ENCODE peak calls at places on chromosome 2, in eight cellular contexts. One of them, this sample, is unnamed.

GRCh38 chr2:72475246-72475645 is 327.6 kb upstream of the CYP26B1 start:
- DNase-seq in endothelial cell: no peak
- DNase-seq in chondrocyte: no peak
- DNase-seq in type B pancreatic cell: no peak
- DNase-seq in astrocyte of the cerebellum: no peak
- DNase-seq in CD4-positive, alpha-beta T cell: no peak
- DNase-seq in Calu3: no peak
- DNase-seq in cardiac muscle cell: no peak
- DNase-seq in this sample: no peak

GRCh38 chr2:109604597-109604996 is 9.2 kb downstream of the SEPTIN10 start:
- DNase-seq in endothelial cell: no peak
- DNase-seq in chondrocyte: no peak
- DNase-seq in type B pancreatic cell: no peak
- DNase-seq in astrocyte of the cerebellum: no peak
- DNase-seq in CD4-positive, alpha-beta T cell: no peak
- DNase-seq in Calu3: peak
- DNase-seq in cardiac muscle cell: peak
- DNase-seq in this sample: no peak

GRCh38 chr2:239328306-239329191 is 72.3 kb downstream of the HDAC4 start:
- DNase-seq in endothelial cell: no peak
- DNase-seq in chondrocyte: no peak
- DNase-seq in type B pancreatic cell: peak
- DNase-seq in astrocyte of the cerebellum: peak
- DNase-seq in CD4-positive, alpha-beta T cell: no peak
- DNase-seq in Calu3: no peak
- DNase-seq in cardiac muscle cell: peak
- DNase-seq in this sample: peak

GRCh38 chr2:31415421-31415820 is 879 bp upstream of the XDH start:
- DNase-seq in endothelial cell: no peak
- DNase-seq in chondrocyte: no peak
- DNase-seq in type B pancreatic cell: no peak
- DNase-seq in astrocyte of the cerebellum: no peak
- DNase-seq in CD4-positive, alpha-beta T cell: no peak
- DNase-seq in Calu3: no peak
- DNase-seq in cardiac muscle cell: no peak
- DNase-seq in this sample: no peak

GRCh38 chr2:16140771-16141640 is 200.7 kb downstream of the MYCN start:
- DNase-seq in endothelial cell: no peak
- DNase-seq in chondrocyte: no peak
- DNase-seq in type B pancreatic cell: peak
- DNase-seq in astrocyte of the cerebellum: no peak
- DNase-seq in CD4-positive, alpha-beta T cell: no peak
- DNase-seq in Calu3: no peak
- DNase-seq in cardiac muscle cell: no peak
- DNase-seq in this sample: peak

GRCh38 chr2:239870276-239870675 is 154.9 kb downstream of the NDUFA10 start:
- DNase-seq in endothelial cell: no peak
- DNase-seq in chondrocyte: no peak
- DNase-seq in type B pancreatic cell: peak
- DNase-seq in astrocyte of the cerebellum: no peak
- DNase-seq in CD4-positive, alpha-beta T cell: no peak
- DNase-seq in Calu3: no peak
- DNase-seq in cardiac muscle cell: no peak
- DNase-seq in this sample: peak

GRCh38 chr2:61834893-61835292 is 19.0 kb downstream of the FAM161A start:
- DNase-seq in endothelial cell: no peak
- DNase-seq in chondrocyte: no peak
- DNase-seq in type B pancreatic cell: no peak
- DNase-seq in astrocyte of the cerebellum: no peak
- DNase-seq in CD4-positive, alpha-beta T cell: no peak
- DNase-seq in Calu3: no peak
- DNase-seq in cardiac muscle cell: no peak
- DNase-seq in this sample: no peak

GRCh38 chr2:124264496-124265160 is 239.5 kb downstream of the CNTNAP5 start:
- DNase-seq in endothelial cell: no peak
- DNase-seq in chondrocyte: no peak
- DNase-seq in type B pancreatic cell: no peak
- DNase-seq in astrocyte of the cerebellum: no peak
- DNase-seq in CD4-positive, alpha-beta T cell: no peak
- DNase-seq in Calu3: no peak
- DNase-seq in cardiac muscle cell: peak
- DNase-seq in this sample: no peak

GRCh38 chr2:168970860-168971650 is 60.1 kb downstream of the ABCB11 start:
- DNase-seq in endothelial cell: no peak
- DNase-seq in chondrocyte: no peak
- DNase-seq in type B pancreatic cell: no peak
- DNase-seq in astrocyte of the cerebellum: no peak
- DNase-seq in CD4-positive, alpha-beta T cell: no peak
- DNase-seq in Calu3: no peak
- DNase-seq in cardiac muscle cell: no peak
- DNase-seq in this sample: no peak

GRCh38 chr2:156399950-156400703 is 36.1 kb upstream of the GPD2 start:
- DNase-seq in endothelial cell: peak
- DNase-seq in chondrocyte: peak
- DNase-seq in type B pancreatic cell: peak
- DNase-seq in astrocyte of the cerebellum: peak
- DNase-seq in CD4-positive, alpha-beta T cell: no peak
- DNase-seq in Calu3: peak
- DNase-seq in cardiac muscle cell: peak
- DNase-seq in this sample: peak

GRCh38 chr2:172223601-172224054 is 120.9 kb upstream of the DLX2 start:
- DNase-seq in endothelial cell: no peak
- DNase-seq in chondrocyte: no peak
- DNase-seq in type B pancreatic cell: peak
- DNase-seq in astrocyte of the cerebellum: no peak
- DNase-seq in CD4-positive, alpha-beta T cell: no peak
- DNase-seq in Calu3: no peak
- DNase-seq in cardiac muscle cell: no peak
- DNase-seq in this sample: no peak

GRCh38 chr2:188512456-188512855 is 220.8 kb downstream of the GULP1 start:
- DNase-seq in endothelial cell: no peak
- DNase-seq in chondrocyte: no peak
- DNase-seq in type B pancreatic cell: no peak
- DNase-seq in astrocyte of the cerebellum: peak
- DNase-seq in CD4-positive, alpha-beta T cell: no peak
- DNase-seq in Calu3: no peak
- DNase-seq in cardiac muscle cell: peak
- DNase-seq in this sample: no peak

GRCh38 chr2:150485871-150486538 is 1.5 kb downstream of the RND3 start:
- DNase-seq in endothelial cell: peak
- DNase-seq in chondrocyte: peak
- DNase-seq in type B pancreatic cell: peak
- DNase-seq in astrocyte of the cerebellum: no peak
- DNase-seq in CD4-positive, alpha-beta T cell: no peak
- DNase-seq in Calu3: peak
- DNase-seq in cardiac muscle cell: peak
- DNase-seq in this sample: peak

GRCh38 chr2:10900216-10901109 is 11.3 kb upstream of the KCNF1 start:
- DNase-seq in endothelial cell: no peak
- DNase-seq in chondrocyte: no peak
- DNase-seq in type B pancreatic cell: no peak
- DNase-seq in astrocyte of the cerebellum: no peak
- DNase-seq in CD4-positive, alpha-beta T cell: no peak
- DNase-seq in Calu3: peak
- DNase-seq in cardiac muscle cell: peak
- DNase-seq in this sample: no peak
- TF ChIP-seq CTCF in endothelial cell: peak
- TF ChIP-seq CTCF in chondrocyte: peak
- TF ChIP-seq CTCF in type B pancreatic cell: peak
- TF ChIP-seq CTCF in astrocyte of the cerebellum: peak
- TF ChIP-seq CTCF in CD4-positive, alpha-beta T cell: no peak
- TF ChIP-seq CTCF in Calu3: no peak
- TF ChIP-seq CTCF in cardiac muscle cell: peak
- TF ChIP-seq CTCF in this sample: peak

DNA sequence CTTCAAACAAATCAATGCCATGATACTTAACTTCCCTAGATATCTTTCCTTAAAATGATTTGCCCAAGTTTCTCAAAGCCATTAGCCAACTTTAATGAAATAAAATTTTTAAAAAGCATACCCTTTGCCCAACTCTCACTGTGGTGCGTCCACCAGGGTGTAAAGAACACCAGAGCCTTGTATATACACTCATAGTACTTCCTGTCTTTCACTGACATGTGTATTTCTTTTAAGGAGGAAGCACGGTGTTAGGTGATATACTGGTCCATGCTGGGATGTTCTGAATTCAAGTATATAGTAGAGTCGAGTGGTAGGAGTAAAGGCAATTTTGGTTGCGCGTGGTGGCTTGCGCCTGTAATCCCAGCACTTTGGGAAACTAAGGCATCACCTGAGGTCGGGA is 22.7 kb downstream of the AAK1 start:
- DNase-seq in endothelial cell: no peak
- DNase-seq in chondrocyte: no peak
- DNase-seq in type B pancreatic cell: no peak
- DNase-seq in astrocyte of the cerebellum: no peak
- DNase-seq in CD4-positive, alpha-beta T cell: no peak
- DNase-seq in Calu3: no peak
- DNase-seq in cardiac muscle cell: no peak
- DNase-seq in this sample: no peak
- TF ChIP-seq CTCF in endothelial cell: no peak
- TF ChIP-seq CTCF in chondrocyte: no peak
- TF ChIP-seq CTCF in type B pancreatic cell: no peak
- TF ChIP-seq CTCF in astrocyte of the cerebellum: no peak
- TF ChIP-seq CTCF in CD4-positive, alpha-beta T cell: no peak
- TF ChIP-seq CTCF in Calu3: no peak
- TF ChIP-seq CTCF in cardiac muscle cell: no peak
- TF ChIP-seq CTCF in this sample: no peak

DNA sequence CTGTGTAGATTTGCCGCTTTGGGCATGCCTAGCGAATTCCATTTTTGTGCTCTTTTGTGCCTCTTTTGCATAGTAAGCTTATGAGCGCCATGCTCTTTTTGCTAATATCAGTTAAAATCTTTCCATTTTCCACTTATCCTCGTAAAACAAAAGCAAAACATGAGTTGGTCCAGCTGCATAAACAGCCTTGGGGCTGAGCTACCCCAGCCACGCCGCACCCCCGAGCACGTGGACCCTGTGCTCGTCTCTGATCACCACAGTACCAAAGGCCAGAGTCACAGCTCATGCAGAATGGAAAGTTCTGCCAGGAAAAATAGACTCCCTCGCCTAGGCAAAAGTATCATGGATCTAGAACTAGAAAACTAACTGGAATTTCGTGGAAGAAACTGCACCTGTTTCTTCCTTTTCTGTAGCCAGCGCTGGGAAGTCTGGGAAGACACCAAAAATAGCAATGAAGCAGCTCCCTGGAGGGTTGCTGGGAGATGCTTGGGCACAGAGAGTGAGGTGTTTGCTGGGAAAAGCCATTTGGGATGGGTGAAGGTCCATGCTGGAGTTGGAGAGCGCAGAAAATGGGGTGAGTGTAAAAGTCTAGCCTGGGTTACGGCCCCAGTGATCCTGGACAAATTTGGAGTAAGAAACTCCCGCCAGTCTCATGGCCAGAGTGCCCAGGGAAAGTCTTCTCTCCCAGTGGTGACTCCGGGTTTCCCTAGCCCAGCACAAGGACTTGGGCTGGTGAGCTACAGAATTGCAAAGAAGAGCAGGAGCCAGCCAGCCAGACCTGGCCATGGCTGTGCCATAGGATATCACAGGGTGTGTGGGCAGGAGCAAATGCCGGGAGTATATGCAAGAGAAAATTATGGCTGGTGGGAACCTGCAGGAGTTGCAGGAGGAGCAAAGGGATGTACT is 218.4 kb downstream of the GBX2 start:
- DNase-seq in endothelial cell: no peak
- DNase-seq in chondrocyte: no peak
- DNase-seq in type B pancreatic cell: no peak
- DNase-seq in astrocyte of the cerebellum: no peak
- DNase-seq in CD4-positive, alpha-beta T cell: no peak
- DNase-seq in Calu3: no peak
- DNase-seq in cardiac muscle cell: no peak
- DNase-seq in this sample: no peak
- TF ChIP-seq CTCF in endothelial cell: no peak
- TF ChIP-seq CTCF in chondrocyte: no peak
- TF ChIP-seq CTCF in type B pancreatic cell: no peak
- TF ChIP-seq CTCF in astrocyte of the cerebellum: no peak
- TF ChIP-seq CTCF in CD4-positive, alpha-beta T cell: no peak
- TF ChIP-seq CTCF in Calu3: no peak
- TF ChIP-seq CTCF in cardiac muscle cell: no peak
- TF ChIP-seq CTCF in this sample: no peak

DNA sequence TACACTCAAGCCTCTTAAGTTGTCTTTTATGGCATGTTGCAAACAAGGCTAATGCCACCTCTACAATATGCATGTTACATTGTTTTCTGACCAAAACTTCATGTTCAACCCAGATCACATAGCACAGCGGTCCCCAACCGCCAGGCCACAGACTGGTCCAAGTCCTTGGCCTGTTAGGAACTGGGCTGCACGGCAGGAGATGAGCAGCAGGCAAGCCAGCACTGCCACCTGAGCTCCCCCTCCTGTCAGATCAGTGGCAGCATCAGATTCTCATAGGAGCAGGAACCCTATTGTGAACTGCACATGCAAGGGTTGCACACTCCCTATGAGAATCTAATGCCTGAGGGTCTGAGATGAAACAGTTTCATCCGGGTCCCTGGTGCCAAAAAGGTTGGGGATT is 324.8 kb upstream of the CHAC2 start:
- DNase-seq in endothelial cell: peak
- DNase-seq in chondrocyte: no peak
- DNase-seq in type B pancreatic cell: no peak
- DNase-seq in astrocyte of the cerebellum: no peak
- DNase-seq in CD4-positive, alpha-beta T cell: no peak
- DNase-seq in Calu3: peak
- DNase-seq in cardiac muscle cell: no peak
- DNase-seq in this sample: no peak
- TF ChIP-seq CTCF in endothelial cell: no peak
- TF ChIP-seq CTCF in chondrocyte: no peak
- TF ChIP-seq CTCF in type B pancreatic cell: peak
- TF ChIP-seq CTCF in astrocyte of the cerebellum: no peak
- TF ChIP-seq CTCF in CD4-positive, alpha-beta T cell: no peak
- TF ChIP-seq CTCF in Calu3: no peak
- TF ChIP-seq CTCF in cardiac muscle cell: no peak
- TF ChIP-seq CTCF in this sample: no peak

GRCh38 chr2:76281176-76281841 is 570.6 kb upstream of the GCFC2 start:
- DNase-seq in endothelial cell: no peak
- DNase-seq in chondrocyte: no peak
- DNase-seq in type B pancreatic cell: no peak
- DNase-seq in astrocyte of the cerebellum: no peak
- DNase-seq in CD4-positive, alpha-beta T cell: no peak
- DNase-seq in Calu3: no peak
- DNase-seq in cardiac muscle cell: no peak
- DNase-seq in this sample: no peak
- TF ChIP-seq CTCF in endothelial cell: no peak
- TF ChIP-seq CTCF in chondrocyte: no peak
- TF ChIP-seq CTCF in type B pancreatic cell: no peak
- TF ChIP-seq CTCF in astrocyte of the cerebellum: no peak
- TF ChIP-seq CTCF in CD4-positive, alpha-beta T cell: no peak
- TF ChIP-seq CTCF in Calu3: no peak
- TF ChIP-seq CTCF in cardiac muscle cell: no peak
- TF ChIP-seq CTCF in this sample: no peak

GRCh38 chr2:166417669-166418068 is 41.9 kb upstream of the SCN9A start:
- DNase-seq in endothelial cell: no peak
- DNase-seq in chondrocyte: no peak
- DNase-seq in type B pancreatic cell: no peak
- DNase-seq in astrocyte of the cerebellum: peak
- DNase-seq in CD4-positive, alpha-beta T cell: no peak
- DNase-seq in Calu3: no peak
- DNase-seq in cardiac muscle cell: peak
- DNase-seq in this sample: no peak
- TF ChIP-seq CTCF in endothelial cell: no peak
- TF ChIP-seq CTCF in chondrocyte: peak
- TF ChIP-seq CTCF in type B pancreatic cell: peak
- TF ChIP-seq CTCF in astrocyte of the cerebellum: peak
- TF ChIP-seq CTCF in CD4-positive, alpha-beta T cell: no peak
- TF ChIP-seq CTCF in Calu3: no peak
- TF ChIP-seq CTCF in cardiac muscle cell: peak
- TF ChIP-seq CTCF in this sample: peak

GRCh38 chr2:112959109-112959591 is 18.7 kb upstream of the IL36G start:
- DNase-seq in endothelial cell: peak
- DNase-seq in chondrocyte: no peak
- DNase-seq in type B pancreatic cell: no peak
- DNase-seq in astrocyte of the cerebellum: no peak
- DNase-seq in CD4-positive, alpha-beta T cell: no peak
- DNase-seq in Calu3: peak
- DNase-seq in cardiac muscle cell: no peak
- DNase-seq in this sample: peak
- TF ChIP-seq CTCF in endothelial cell: peak
- TF ChIP-seq CTCF in chondrocyte: peak
- TF ChIP-seq CTCF in type B pancreatic cell: peak
- TF ChIP-seq CTCF in astrocyte of the cerebellum: no peak
- TF ChIP-seq CTCF in CD4-positive, alpha-beta T cell: peak
- TF ChIP-seq CTCF in Calu3: no peak
- TF ChIP-seq CTCF in cardiac muscle cell: no peak
- TF ChIP-seq CTCF in this sample: no peak